ENCODE peak calls at places on chromosomes 2 and 18, in four cellular contexts. Z is GM12878, C is SK-N-SH, L is K562. Q is an unnamed sample.

GRCh38 chr2:6975988-6976387 is 58.8 kb downstream of the RNF144A start:
- DNase-seq in Z (no peak), C (no peak), L (no peak), Q (no peak)

GRCh38 chr2:187129306-187129705 is 280.3 kb upstream of the ZSWIM2 start:
- DNase-seq in Z (no peak), C (no peak), L (no peak), Q (no peak)

GRCh38 chr18:6414118-6414722 is 491 bp downstream of the L3MBTL4 start:
- DNase-seq in Z (no peak), C (peak), L (no peak), Q (no peak)

GRCh38 chr2:65722028-65722427 is 289.6 kb upstream of the SPRED2 start:
- DNase-seq in Z (no peak), C (peak), L (peak), Q (no peak)

GRCh38 chr2:101249826-101250225 is 2.9 kb upstream of the CNOT11 start:
- DNase-seq in Z (no peak), C (no peak), L (no peak), Q (no peak)

GRCh38 chr18:42082415-42083234 is 127.6 kb downstream of the PIK3C3 start:
- DNase-seq in Z (no peak), C (no peak), L (no peak), Q (no peak)

GRCh38 chr2:126722081-126722480 is 66.1 kb downstream of the GYPC start:
- DNase-seq in Z (no peak), C (peak), L (no peak), Q (no peak)

GRCh38 chr2:231293163-231293562 is 94.7 kb downstream of the ARMC9 start:
- DNase-seq in Z (no peak), C (no peak), L (no peak), Q (no peak)

GRCh38 chr2:74864728-74865722 is 31.1 kb downstream of the HK2 start:
- DNase-seq in Z (no peak), C (peak), L (peak), Q (peak)

GRCh38 chr18:63439334-63439733 is 17.1 kb upstream of the VPS4B start:
- DNase-seq in Z (no peak), C (peak), L (peak), Q (peak)

GRCh38 chr2:174263989-174264388 is 15.7 kb upstream of the OLA1 start:
- DNase-seq in Z (no peak), C (no peak), L (peak), Q (no peak)

GRCh38 chr2:181895788-181896187 is 4.3 kb downstream of the ITPRID2 start:
- DNase-seq in Z (no peak), C (no peak), L (no peak), Q (no peak)

GRCh38 chr2:200383380-200384110 is 77.1 kb downstream of the SPATS2L start:
- DNase-seq in Z (peak), C (no peak), L (no peak), Q (no peak)

GRCh38 chr2:190979906-190980629 is 33.9 kb downstream of the STAT1 start:
- DNase-seq in Z (no peak), C (peak), L (no peak), Q (no peak)

GRCh38 chr2:25042321-25043240 is 705 bp downstream of the EFR3B start:
- DNase-seq in Z (no peak), C (peak), L (peak), Q (no peak)

GRCh38 chr18:54671291-54671881 is 80.3 kb downstream of the DYNAP start:
- DNase-seq in Z (no peak), C (peak), L (peak), Q (no peak)

GRCh38 chr18:54672846-54673475 is 81.9 kb downstream of the DYNAP start:
- DNase-seq in Z (no peak), C (no peak), L (no peak), Q (no peak)

GRCh38 chr18:54675076-54675475 is 84.0 kb downstream of the DYNAP start:
- DNase-seq in Z (no peak), C (no peak), L (no peak), Q (no peak)

DNA sequence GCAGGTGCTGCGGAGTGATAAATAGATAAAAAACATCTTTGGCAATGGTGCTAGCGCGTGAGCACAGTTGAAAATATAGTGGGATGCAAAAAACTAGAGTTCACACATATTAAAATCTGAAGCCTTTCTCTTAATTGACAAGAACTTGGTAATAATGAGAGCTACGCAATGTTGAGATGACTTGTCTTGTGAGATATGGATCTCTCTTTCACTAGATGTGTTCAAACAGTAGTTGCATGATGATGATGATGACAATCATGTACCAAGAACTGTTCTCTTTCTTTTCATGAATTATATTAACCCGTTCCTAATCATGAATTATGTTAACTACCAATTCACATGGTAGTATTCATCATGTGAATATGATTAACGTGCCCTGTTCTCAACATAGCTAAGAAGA is 81.1 kb downstream of the DYNAP start:
- DNase-seq in Z (no peak), C (no peak), L (no peak), Q (no peak)
- TF ChIP-seq JUND in Z (no peak), C (no peak), L (no peak), Q (no peak)

GRCh38 chr2:39304729-39305128 is 61.0 kb upstream of the CDKL4 start:
- DNase-seq in Z (no peak), C (no peak), L (no peak), Q (no peak)
- TF ChIP-seq JUND in Z (no peak), C (no peak), L (no peak), Q (no peak)

GRCh38 chr2:61707984-61708852 is 145.6 kb downstream of the FAM161A start:
- DNase-seq in Z (peak), C (no peak), L (peak), Q (no peak)
- TF ChIP-seq JUND in Z (peak), C (peak), L (peak), Q (no peak)

DNA sequence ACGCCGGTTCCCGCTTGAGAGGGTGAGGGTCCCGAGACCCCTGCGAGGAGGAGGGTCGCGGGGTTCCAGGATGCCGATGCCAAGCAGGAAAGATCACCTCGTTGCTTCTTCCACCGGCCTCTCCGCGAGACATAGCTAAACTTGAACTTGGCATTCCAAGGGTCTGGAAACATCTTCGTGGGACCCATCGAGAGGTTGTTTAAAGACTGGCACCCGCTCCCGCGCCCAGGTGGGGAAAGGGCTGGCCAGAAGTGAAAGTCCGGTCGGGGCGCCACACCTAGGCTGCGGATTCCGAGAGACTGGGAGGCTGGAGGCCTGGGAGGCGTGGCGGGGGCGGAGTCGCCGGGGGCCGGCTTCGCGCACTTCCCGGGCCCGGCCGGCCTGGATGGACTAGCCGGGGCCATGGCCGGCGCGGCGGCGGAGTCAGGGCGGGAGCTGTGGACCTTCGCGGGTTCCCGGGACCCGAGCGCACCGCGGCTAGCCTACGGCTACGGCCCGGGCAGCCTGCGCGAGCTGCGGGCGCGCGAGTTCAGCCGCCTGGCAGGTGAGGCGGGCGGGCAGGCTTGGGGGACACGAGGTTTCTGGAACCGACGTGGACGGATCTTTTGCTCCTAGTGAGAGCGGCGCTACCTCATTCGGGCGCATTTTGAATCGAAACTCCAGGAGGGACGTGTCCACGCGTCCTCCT is at the start of gene MOCOS:
- DNase-seq in Z (no peak), C (peak), L (peak), Q (peak)
- TF ChIP-seq JUND in Z (no peak), C (no peak), L (no peak), Q (no peak)

GRCh38 chr2:69020496-69020895 is 7.5 kb downstream of the ANTXR1 start:
- DNase-seq in Z (no peak), C (no peak), L (no peak), Q (no peak)
- TF ChIP-seq JUND in Z (no peak), C (no peak), L (no peak), Q (no peak)

GRCh38 chr18:51867767-51868166 is 472.2 kb upstream of the DCC start:
- DNase-seq in Z (no peak), C (no peak), L (peak), Q (peak)
- TF ChIP-seq JUND in Z (no peak), C (no peak), L (no peak), Q (no peak)

GRCh38 chr2:172639823-172640222 is 83.9 kb downstream of the PDK1 start:
- DNase-seq in Z (no peak), C (no peak), L (peak), Q (no peak)
- TF ChIP-seq JUND in Z (no peak), C (no peak), L (peak), Q (no peak)

GRCh38 chr2:29075894-29076700 is 1.8 kb upstream of the PCARE start:
- DNase-seq in Z (no peak), C (peak), L (no peak), Q (no peak)

GRCh38 chr2:29084561-29084960 is 10.2 kb upstream of the PCARE start:
- DNase-seq in Z (no peak), C (no peak), L (no peak), Q (no peak)

GRCh38 chr2:29082804-29083495 is 8.6 kb upstream of the PCARE start:
- DNase-seq in Z (peak), C (no peak), L (no peak), Q (no peak)

GRCh38 chr2:29079887-29080286 is 5.6 kb upstream of the PCARE start:
- DNase-seq in Z (no peak), C (no peak), L (no peak), Q (no peak)

DNA sequence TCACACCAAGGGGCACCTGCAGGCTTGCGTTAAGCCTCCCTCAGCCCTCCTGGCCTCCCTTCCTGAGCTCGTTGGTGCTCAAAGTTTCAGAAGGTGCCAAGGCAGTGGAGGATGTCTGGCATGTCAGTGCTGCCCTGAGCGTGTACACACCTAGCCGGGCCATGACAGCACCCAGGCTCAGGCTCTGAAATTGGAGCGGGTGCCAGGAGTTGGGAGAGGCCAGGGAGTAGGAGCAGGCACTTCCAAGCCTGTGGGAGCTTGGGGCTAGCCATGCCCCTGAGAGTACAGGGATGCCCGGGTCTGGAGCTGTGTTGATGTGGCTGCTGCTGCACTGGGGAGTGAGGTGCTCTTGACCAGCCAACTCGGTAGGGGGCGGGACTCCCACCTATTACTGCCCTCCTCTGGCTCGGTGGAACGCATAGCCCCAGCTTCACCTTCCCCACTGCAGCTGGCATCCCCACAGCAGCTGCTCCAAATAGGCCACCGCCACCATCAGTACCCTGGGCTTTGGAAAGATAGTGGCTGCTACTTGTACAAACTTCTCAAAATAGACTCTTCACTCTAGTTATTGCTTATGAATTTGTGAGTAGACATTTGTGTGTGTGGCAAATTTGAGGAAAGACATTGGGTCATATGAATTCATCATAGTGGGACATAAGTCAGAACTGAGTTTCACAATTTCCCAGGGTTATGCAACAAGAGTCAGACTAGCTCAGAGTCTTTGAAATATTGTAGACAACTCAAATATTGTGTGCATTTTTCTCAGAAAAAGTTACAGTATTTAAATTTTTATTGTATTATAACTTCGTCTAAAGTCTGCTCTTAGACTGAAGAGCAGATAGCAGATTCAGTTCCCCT is 6.8 kb upstream of the PCARE start:
- DNase-seq in Z (no peak), C (no peak), L (no peak), Q (no peak)
- TF ChIP-seq JUND in Z (no peak), C (no peak), L (no peak), Q (no peak)